ENCODE peak calls at places on chromosomes 7 and 10, in five cellular contexts. One of them, this sample, is unnamed.

GRCh38 chr10:45646384-45647050 is 26.1 kb downstream of the ZFAND4 start:
- DNase-seq in mesothelial cell of epicardium: no peak
- DNase-seq in pancreas: no peak
- DNase-seq in ureter: no peak
- DNase-seq in mesendoderm: no peak
- DNase-seq in this sample: no peak

GRCh38 chr7:117124585-117125220 is 171.4 kb downstream of the ST7 start:
- DNase-seq in mesothelial cell of epicardium: no peak
- DNase-seq in pancreas: peak; percentile 84
- DNase-seq in ureter: peak; percentile 68
- DNase-seq in mesendoderm: no peak
- DNase-seq in this sample: peak; percentile 60

GRCh38 chr7:145497911-145498525 is 618.6 kb upstream of the CNTNAP2 start:
- DNase-seq in mesothelial cell of epicardium: no peak
- DNase-seq in pancreas: no peak
- DNase-seq in ureter: no peak
- DNase-seq in mesendoderm: no peak
- DNase-seq in this sample: no peak

GRCh38 chr10:117411440-117412428 is 36.5 kb upstream of the PDZD8 start:
- DNase-seq in mesothelial cell of epicardium: peak; percentile 27
- DNase-seq in pancreas: no peak
- DNase-seq in ureter: no peak
- DNase-seq in mesendoderm: no peak
- DNase-seq in this sample: no peak

GRCh38 chr7:35752727-35753126 is 48.1 kb upstream of the SEPTIN7 start:
- DNase-seq in mesothelial cell of epicardium: no peak
- DNase-seq in pancreas: no peak
- DNase-seq in ureter: no peak
- DNase-seq in mesendoderm: no peak
- DNase-seq in this sample: no peak

GRCh38 chr10:103599211-103599610 is 105.7 kb downstream of the NEURL1 start:
- DNase-seq in mesothelial cell of epicardium: no peak
- DNase-seq in pancreas: no peak
- DNase-seq in ureter: no peak
- DNase-seq in mesendoderm: no peak
- DNase-seq in this sample: no peak

GRCh38 chr10:62250594-62251198 is 17.9 kb downstream of the RTKN2 start:
- DNase-seq in mesothelial cell of epicardium: no peak
- DNase-seq in pancreas: no peak
- DNase-seq in ureter: no peak
- DNase-seq in mesendoderm: no peak
- DNase-seq in this sample: no peak

GRCh38 chr7:30612658-30613265 is 18.1 kb downstream of the GARS1 start:
- DNase-seq in mesothelial cell of epicardium: no peak
- DNase-seq in pancreas: no peak
- DNase-seq in ureter: no peak
- DNase-seq in mesendoderm: no peak
- DNase-seq in this sample: no peak

GRCh38 chr10:19332304-19332703 is 283.7 kb downstream of the MALRD1 start:
- DNase-seq in mesothelial cell of epicardium: no peak
- DNase-seq in pancreas: no peak
- DNase-seq in ureter: no peak
- DNase-seq in mesendoderm: no peak
- DNase-seq in this sample: no peak

GRCh38 chr7:135512135-135512887 is 2.4 kb upstream of the CNOT4 start:
- DNase-seq in mesothelial cell of epicardium: no peak
- DNase-seq in pancreas: no peak
- DNase-seq in ureter: no peak
- DNase-seq in mesendoderm: peak; percentile 86
- DNase-seq in this sample: peak; percentile 37

GRCh38 chr7:139095194-139095659 is 14.3 kb downstream of the ZC3HAV1 start:
- DNase-seq in mesothelial cell of epicardium: no peak
- DNase-seq in pancreas: no peak
- DNase-seq in ureter: peak; percentile 53
- DNase-seq in mesendoderm: peak; percentile 62
- DNase-seq in this sample: peak; percentile 88

GRCh38 chr10:111098679-111099437 is 22.0 kb downstream of the ADRA2A start:
- DNase-seq in mesothelial cell of epicardium: no peak
- DNase-seq in pancreas: no peak
- DNase-seq in ureter: no peak
- DNase-seq in mesendoderm: no peak
- DNase-seq in this sample: no peak

GRCh38 chr7:47520408-47520807 is 61.5 kb downstream of the TNS3 start:
- DNase-seq in mesothelial cell of epicardium: no peak
- DNase-seq in pancreas: no peak
- DNase-seq in ureter: peak; percentile 58
- DNase-seq in mesendoderm: no peak
- DNase-seq in this sample: no peak

GRCh38 chr7:32275216-32275979 is 205.2 kb upstream of the PDE1C start:
- DNase-seq in mesothelial cell of epicardium: no peak
- DNase-seq in pancreas: no peak
- DNase-seq in ureter: no peak
- DNase-seq in mesendoderm: no peak
- DNase-seq in this sample: peak; percentile 15

GRCh38 chr7:119197872-119198527 is 973.5 kb downstream of the ANKRD7 start:
- DNase-seq in mesothelial cell of epicardium: no peak
- DNase-seq in pancreas: no peak
- DNase-seq in ureter: no peak
- DNase-seq in mesendoderm: peak; percentile 85
- DNase-seq in this sample: peak; percentile 0

GRCh38 chr10:5951167-5951711 is 26.1 kb downstream of the IL15RA start:
- DNase-seq in mesothelial cell of epicardium: no peak
- DNase-seq in pancreas: no peak
- DNase-seq in ureter: no peak
- DNase-seq in mesendoderm: no peak
- DNase-seq in this sample: no peak

GRCh38 chr10:116766241-116767198 is 24.2 kb upstream of the HSPA12A start:
- DNase-seq in mesothelial cell of epicardium: no peak
- DNase-seq in pancreas: no peak
- DNase-seq in ureter: no peak
- DNase-seq in mesendoderm: no peak
- DNase-seq in this sample: no peak

GRCh38 chr7:134742688-134743350 is 36.6 kb upstream of the CALD1 start:
- DNase-seq in mesothelial cell of epicardium: no peak
- DNase-seq in pancreas: no peak
- DNase-seq in ureter: no peak
- DNase-seq in mesendoderm: no peak
- DNase-seq in this sample: no peak

GRCh38 chr7:108016841-108017775 is 14.1 kb upstream of the LAMB1 start:
- DNase-seq in mesothelial cell of epicardium: no peak
- DNase-seq in pancreas: no peak
- DNase-seq in ureter: no peak
- DNase-seq in mesendoderm: no peak
- DNase-seq in this sample: no peak

GRCh38 chr7:94344826-94345225 is 49.9 kb upstream of the COL1A2 start:
- DNase-seq in mesothelial cell of epicardium: no peak
- DNase-seq in pancreas: no peak
- DNase-seq in ureter: no peak
- DNase-seq in mesendoderm: no peak
- DNase-seq in this sample: no peak

GRCh38 chr7:137873979-137874378 is 27.2 kb upstream of the DGKI start:
- DNase-seq in mesothelial cell of epicardium: no peak
- DNase-seq in pancreas: no peak
- DNase-seq in ureter: no peak
- DNase-seq in mesendoderm: no peak
- DNase-seq in this sample: no peak

GRCh38 chr10:11108356-11108755 is 90.7 kb downstream of the CELF2 start:
- DNase-seq in mesothelial cell of epicardium: no peak
- DNase-seq in pancreas: no peak
- DNase-seq in ureter: no peak
- DNase-seq in mesendoderm: peak; percentile 13
- DNase-seq in this sample: no peak

GRCh38 chr10:81027223-81027622 is 489.5 kb downstream of the SH2D4B start:
- DNase-seq in mesothelial cell of epicardium: no peak
- DNase-seq in pancreas: no peak
- DNase-seq in ureter: no peak
- DNase-seq in mesendoderm: no peak
- DNase-seq in this sample: no peak

GRCh38 chr7:44846816-44847508 is 925 bp downstream of the H2AZ2 start:
- DNase-seq in mesothelial cell of epicardium: no peak
- DNase-seq in pancreas: no peak
- DNase-seq in ureter: no peak
- DNase-seq in mesendoderm: no peak
- DNase-seq in this sample: no peak

GRCh38 chr7:25858562-25859411 is 293.2 kb upstream of the NFE2L3 start:
- DNase-seq in mesothelial cell of epicardium: no peak
- DNase-seq in pancreas: no peak
- DNase-seq in ureter: no peak
- DNase-seq in mesendoderm: peak; percentile 65
- DNase-seq in this sample: no peak

GRCh38 chr7:105015631-105015965 is 1.6 kb downstream of the KMT2E start:
- DNase-seq in mesothelial cell of epicardium: no peak
- DNase-seq in pancreas: no peak
- DNase-seq in ureter: no peak
- DNase-seq in mesendoderm: peak; percentile 67
- DNase-seq in this sample: no peak

GRCh38 chr7:136640977-136641376 is 227.5 kb upstream of the CHRM2 start:
- DNase-seq in mesothelial cell of epicardium: no peak
- DNase-seq in pancreas: no peak
- DNase-seq in ureter: no peak
- DNase-seq in mesendoderm: peak; percentile 18
- DNase-seq in this sample: no peak

GRCh38 chr10:79102056-79102874 is 33.5 kb downstream of the ZMIZ1 start:
- DNase-seq in mesothelial cell of epicardium: no peak
- DNase-seq in pancreas: no peak
- DNase-seq in ureter: peak; percentile 82
- DNase-seq in mesendoderm: peak; percentile 53
- DNase-seq in this sample: no peak

GRCh38 chr7:500521-501420 is 18.9 kb downstream of the PDGFA start:
- DNase-seq in mesothelial cell of epicardium: no peak
- DNase-seq in pancreas: peak; percentile 61
- DNase-seq in ureter: no peak
- DNase-seq in mesendoderm: no peak
- DNase-seq in this sample: no peak

GRCh38 chr10:48885376-48885775 is 54.3 kb downstream of the LRRC18 start:
- DNase-seq in mesothelial cell of epicardium: no peak
- DNase-seq in pancreas: no peak
- DNase-seq in ureter: no peak
- DNase-seq in mesendoderm: peak; percentile 39
- DNase-seq in this sample: no peak

GRCh38 chr10:4127518-4128315 is 342.7 kb upstream of the KLF6 start:
- DNase-seq in mesothelial cell of epicardium: no peak
- DNase-seq in pancreas: no peak
- DNase-seq in ureter: peak; percentile 55
- DNase-seq in mesendoderm: peak; percentile 35
- DNase-seq in this sample: peak; percentile 71

GRCh38 chr7:97337849-97338248 is 220.4 kb downstream of the SDHAF3 start:
- DNase-seq in mesothelial cell of epicardium: no peak
- DNase-seq in pancreas: no peak
- DNase-seq in ureter: no peak
- DNase-seq in mesendoderm: no peak
- DNase-seq in this sample: no peak

GRCh38 chr7:151761256-151761655 is 115.7 kb downstream of the PRKAG2 start:
- DNase-seq in mesothelial cell of epicardium: no peak
- DNase-seq in pancreas: no peak
- DNase-seq in ureter: no peak
- DNase-seq in mesendoderm: peak; percentile 50
- DNase-seq in this sample: no peak

GRCh38 chr10:17290226-17290625 is 62.2 kb downstream of the VIM start:
- DNase-seq in mesothelial cell of epicardium: no peak
- DNase-seq in pancreas: no peak
- DNase-seq in ureter: no peak
- DNase-seq in mesendoderm: peak; percentile 55
- DNase-seq in this sample: no peak

GRCh38 chr10:86440874-86441838 is 74.6 kb upstream of the GRID1 start:
- DNase-seq in mesothelial cell of epicardium: no peak
- DNase-seq in pancreas: no peak
- DNase-seq in ureter: no peak
- DNase-seq in mesendoderm: peak; percentile 44
- DNase-seq in this sample: no peak

GRCh38 chr10:101012525-101013364 is 13.1 kb downstream of the LZTS2 start:
- DNase-seq in mesothelial cell of epicardium: peak; percentile 65
- DNase-seq in pancreas: peak; percentile 87
- DNase-seq in ureter: peak; percentile 91
- DNase-seq in mesendoderm: peak; percentile 92
- DNase-seq in this sample: peak; percentile 61

This sample was measured in GM12878.